ENCODE peak calls at places on chromosome 19, in ten cellular contexts. One of them, this sample, is unnamed.

GRCh38 chr19:412356-413355 is 3.7 kb upstream of the C2CD4C start:
- DNase-seq in SK-N-MC: no peak
- DNase-seq in AG09309: no peak
- DNase-seq in left colon: no peak
- DNase-seq in EL: no peak
- DNase-seq in AG08396: no peak
- DNase-seq in NCI-H146: no peak
- DNase-seq in cardiac fibroblast: no peak
- DNase-seq in HCEC 1CT: no peak
- DNase-seq in NCI-H446 treated with DMSO at 0.1 percent for 48 hours: no peak
- DNase-seq in this sample: no peak

GRCh38 chr19:33797821-33798633 is 1.4 kb downstream of the KCTD15 start:
- DNase-seq in SK-N-MC: no peak
- DNase-seq in AG09309: no peak
- DNase-seq in left colon: peak
- DNase-seq in EL: peak
- DNase-seq in AG08396: peak
- DNase-seq in NCI-H146: no peak
- DNase-seq in cardiac fibroblast: peak
- DNase-seq in HCEC 1CT: no peak
- DNase-seq in NCI-H446 treated with DMSO at 0.1 percent for 48 hours: no peak
- DNase-seq in this sample: peak

GRCh38 chr19:58500242-58500641 is 11.6 kb downstream of the SLC27A5 start:
- DNase-seq in SK-N-MC: no peak
- DNase-seq in AG09309: no peak
- DNase-seq in left colon: no peak
- DNase-seq in EL: no peak
- DNase-seq in AG08396: no peak
- DNase-seq in NCI-H146: no peak
- DNase-seq in cardiac fibroblast: no peak
- DNase-seq in HCEC 1CT: no peak
- DNase-seq in NCI-H446 treated with DMSO at 0.1 percent for 48 hours: no peak
- DNase-seq in this sample: no peak

GRCh38 chr19:6610934-6611370 is 20.0 kb upstream of the CD70 start:
- DNase-seq in SK-N-MC: no peak
- DNase-seq in AG09309: peak
- DNase-seq in left colon: no peak
- DNase-seq in EL: peak
- DNase-seq in AG08396: peak
- DNase-seq in NCI-H146: no peak
- DNase-seq in cardiac fibroblast: peak
- DNase-seq in HCEC 1CT: peak
- DNase-seq in NCI-H446 treated with DMSO at 0.1 percent for 48 hours: no peak
- DNase-seq in this sample: no peak

GRCh38 chr19:54906819-54907218 is 871 bp downstream of the NCR1 start:
- DNase-seq in SK-N-MC: no peak
- DNase-seq in AG09309: no peak
- DNase-seq in left colon: no peak
- DNase-seq in EL: no peak
- DNase-seq in AG08396: no peak
- DNase-seq in NCI-H146: no peak
- DNase-seq in cardiac fibroblast: no peak
- DNase-seq in HCEC 1CT: no peak
- DNase-seq in NCI-H446 treated with DMSO at 0.1 percent for 48 hours: no peak
- DNase-seq in this sample: no peak

GRCh38 chr19:518292-519231 is 11.3 kb downstream of the TPGS1 start:
- DNase-seq in SK-N-MC: peak
- DNase-seq in AG09309: no peak
- DNase-seq in left colon: no peak
- DNase-seq in EL: no peak
- DNase-seq in AG08396: no peak
- DNase-seq in NCI-H146: no peak
- DNase-seq in cardiac fibroblast: peak
- DNase-seq in HCEC 1CT: no peak
- DNase-seq in NCI-H446 treated with DMSO at 0.1 percent for 48 hours: no peak
- DNase-seq in this sample: no peak

GRCh38 chr19:18135712-18136584 is 17.0 kb upstream of the PIK3R2 start:
- DNase-seq in SK-N-MC: no peak
- DNase-seq in AG09309: no peak
- DNase-seq in left colon: peak
- DNase-seq in EL: no peak
- DNase-seq in AG08396: no peak
- DNase-seq in NCI-H146: no peak
- DNase-seq in cardiac fibroblast: no peak
- DNase-seq in HCEC 1CT: no peak
- DNase-seq in NCI-H446 treated with DMSO at 0.1 percent for 48 hours: no peak
- DNase-seq in this sample: no peak

GRCh38 chr19:55600336-55601028 is 394 bp downstream of the ZNF524 start:
- DNase-seq in SK-N-MC: no peak
- DNase-seq in AG09309: no peak
- DNase-seq in left colon: no peak
- DNase-seq in EL: peak
- DNase-seq in AG08396: peak
- DNase-seq in NCI-H146: peak
- DNase-seq in cardiac fibroblast: no peak
- DNase-seq in HCEC 1CT: peak
- DNase-seq in NCI-H446 treated with DMSO at 0.1 percent for 48 hours: peak
- DNase-seq in this sample: no peak

GRCh38 chr19:39424934-39425333 is 10.8 kb downstream of the RPS16 start:
- DNase-seq in SK-N-MC: no peak
- DNase-seq in AG09309: no peak
- DNase-seq in left colon: no peak
- DNase-seq in EL: no peak
- DNase-seq in AG08396: no peak
- DNase-seq in NCI-H146: no peak
- DNase-seq in cardiac fibroblast: no peak
- DNase-seq in HCEC 1CT: no peak
- DNase-seq in NCI-H446 treated with DMSO at 0.1 percent for 48 hours: no peak
- DNase-seq in this sample: no peak

GRCh38 chr19:29942404-29943261 is 594 bp downstream of the URI1 start:
- DNase-seq in SK-N-MC: no peak
- DNase-seq in AG09309: no peak
- DNase-seq in left colon: peak
- DNase-seq in EL: peak
- DNase-seq in AG08396: no peak
- DNase-seq in NCI-H146: peak
- DNase-seq in cardiac fibroblast: peak
- DNase-seq in HCEC 1CT: peak
- DNase-seq in NCI-H446 treated with DMSO at 0.1 percent for 48 hours: peak
- DNase-seq in this sample: peak

GRCh38 chr19:30071871-30072270 is 129.8 kb downstream of the URI1 start:
- DNase-seq in SK-N-MC: no peak
- DNase-seq in AG09309: no peak
- DNase-seq in left colon: peak
- DNase-seq in EL: no peak
- DNase-seq in AG08396: no peak
- DNase-seq in NCI-H146: no peak
- DNase-seq in cardiac fibroblast: no peak
- DNase-seq in HCEC 1CT: no peak
- DNase-seq in NCI-H446 treated with DMSO at 0.1 percent for 48 hours: no peak
- DNase-seq in this sample: no peak

GRCh38 chr19:18425515-18426415 is 6.6 kb downstream of the SSBP4 start:
- DNase-seq in SK-N-MC: no peak
- DNase-seq in AG09309: no peak
- DNase-seq in left colon: no peak
- DNase-seq in EL: peak
- DNase-seq in AG08396: peak
- DNase-seq in NCI-H146: no peak
- DNase-seq in cardiac fibroblast: peak
- DNase-seq in HCEC 1CT: peak
- DNase-seq in NCI-H446 treated with DMSO at 0.1 percent for 48 hours: no peak
- DNase-seq in this sample: peak

GRCh38 chr19:3603121-3603841 is 3.4 kb downstream of the TBXA2R start:
- DNase-seq in SK-N-MC: no peak
- DNase-seq in AG09309: no peak
- DNase-seq in left colon: no peak
- DNase-seq in EL: peak
- DNase-seq in AG08396: peak
- DNase-seq in NCI-H146: no peak
- DNase-seq in cardiac fibroblast: no peak
- DNase-seq in HCEC 1CT: no peak
- DNase-seq in NCI-H446 treated with DMSO at 0.1 percent for 48 hours: no peak
- DNase-seq in this sample: no peak

GRCh38 chr19:18636969-18637629 is at the start of gene KLHL26:
- DNase-seq in SK-N-MC: no peak
- DNase-seq in AG09309: no peak
- DNase-seq in left colon: no peak
- DNase-seq in EL: no peak
- DNase-seq in AG08396: no peak
- DNase-seq in NCI-H146: peak
- DNase-seq in cardiac fibroblast: no peak
- DNase-seq in HCEC 1CT: no peak
- DNase-seq in NCI-H446 treated with DMSO at 0.1 percent for 48 hours: no peak
- DNase-seq in this sample: no peak

GRCh38 chr19:45403781-45404556 is 900 bp downstream of the PPP1R13L start:
- DNase-seq in SK-N-MC: no peak
- DNase-seq in AG09309: no peak
- DNase-seq in left colon: peak
- DNase-seq in EL: peak
- DNase-seq in AG08396: no peak
- DNase-seq in NCI-H146: peak
- DNase-seq in cardiac fibroblast: no peak
- DNase-seq in HCEC 1CT: no peak
- DNase-seq in NCI-H446 treated with DMSO at 0.1 percent for 48 hours: no peak
- DNase-seq in this sample: peak

GRCh38 chr19:19040417-19040816 is 7.0 kb downstream of the ARMC6 start:
- DNase-seq in SK-N-MC: no peak
- DNase-seq in AG09309: peak
- DNase-seq in left colon: no peak
- DNase-seq in EL: peak
- DNase-seq in AG08396: peak
- DNase-seq in NCI-H146: no peak
- DNase-seq in cardiac fibroblast: peak
- DNase-seq in HCEC 1CT: peak
- DNase-seq in NCI-H446 treated with DMSO at 0.1 percent for 48 hours: peak
- DNase-seq in this sample: no peak

GRCh38 chr19:11370744-11371143 is 3.7 kb upstream of the SWSAP1 start:
- DNase-seq in SK-N-MC: no peak
- DNase-seq in AG09309: no peak
- DNase-seq in left colon: no peak
- DNase-seq in EL: no peak
- DNase-seq in AG08396: no peak
- DNase-seq in NCI-H146: no peak
- DNase-seq in cardiac fibroblast: no peak
- DNase-seq in HCEC 1CT: no peak
- DNase-seq in NCI-H446 treated with DMSO at 0.1 percent for 48 hours: no peak
- DNase-seq in this sample: no peak

GRCh38 chr19:49938662-49939061 is 9.4 kb upstream of the NUP62 start:
- DNase-seq in SK-N-MC: no peak
- DNase-seq in AG09309: no peak
- DNase-seq in left colon: no peak
- DNase-seq in EL: no peak
- DNase-seq in AG08396: no peak
- DNase-seq in NCI-H146: no peak
- DNase-seq in cardiac fibroblast: no peak
- DNase-seq in HCEC 1CT: no peak
- DNase-seq in NCI-H446 treated with DMSO at 0.1 percent for 48 hours: no peak
- DNase-seq in this sample: no peak

GRCh38 chr19:39497850-39498261 is 891 bp upstream of the DLL3 start:
- DNase-seq in SK-N-MC: no peak
- DNase-seq in AG09309: no peak
- DNase-seq in left colon: no peak
- DNase-seq in EL: peak
- DNase-seq in AG08396: no peak
- DNase-seq in NCI-H146: peak
- DNase-seq in cardiac fibroblast: peak
- DNase-seq in HCEC 1CT: peak
- DNase-seq in NCI-H446 treated with DMSO at 0.1 percent for 48 hours: peak
- DNase-seq in this sample: peak

GRCh38 chr19:10812902-10813404 is 23.1 kb downstream of the TMED1 start:
- DNase-seq in SK-N-MC: no peak
- DNase-seq in AG09309: peak
- DNase-seq in left colon: peak
- DNase-seq in EL: peak
- DNase-seq in AG08396: peak
- DNase-seq in NCI-H146: no peak
- DNase-seq in cardiac fibroblast: peak
- DNase-seq in HCEC 1CT: peak
- DNase-seq in NCI-H446 treated with DMSO at 0.1 percent for 48 hours: no peak
- DNase-seq in this sample: no peak

This sample was measured in BE2C.